ENCODE peak calls at places on chromosomes 6 and 20, in eight cellular contexts. One of them, this sample, is unnamed.

GRCh38 chr6:47034919-47035318 is 7.2 kb downstream of the ADGRF1 start:
- DNase-seq in AG10803: peak; percentile 87
- DNase-seq in GM12865: no peak
- DNase-seq in iPS DF 19.7: no peak
- DNase-seq in activated CD4-positive, alpha-beta T cell treated with anti-CD3 and anti-CD28 coated beads for 24 hours: no peak
- DNase-seq in mesothelial cell of epicardium: peak; percentile 52
- DNase-seq in left ventricle myocardium inferior: no peak
- DNase-seq in stomach: no peak
- DNase-seq in this sample: no peak

GRCh38 chr6:150128425-150128824 is 14.4 kb upstream of the PPP1R14C start:
- DNase-seq in mesothelial cell of epicardium: no peak
- DNase-seq in activated CD4-positive, alpha-beta T cell treated with anti-CD3 and anti-CD28 coated beads for 24 hours: no peak
- DNase-seq in GM12865: no peak
- DNase-seq in iPS DF 19.7: no peak
- DNase-seq in left ventricle myocardium inferior: no peak
- DNase-seq in stomach: no peak
- DNase-seq in AG10803: no peak
- DNase-seq in this sample: no peak

GRCh38 chr6:44233560-44234100 is 10.2 kb downstream of the SLC29A1 start:
- DNase-seq in stomach: no peak
- DNase-seq in activated CD4-positive, alpha-beta T cell treated with anti-CD3 and anti-CD28 coated beads for 24 hours: no peak
- DNase-seq in mesothelial cell of epicardium: no peak
- DNase-seq in iPS DF 19.7: no peak
- DNase-seq in GM12865: no peak
- DNase-seq in AG10803: no peak
- DNase-seq in left ventricle myocardium inferior: no peak
- DNase-seq in this sample: no peak

GRCh38 chr6:75568100-75568499 is 33.6 kb upstream of the SENP6 start:
- DNase-seq in mesothelial cell of epicardium: no peak
- DNase-seq in stomach: no peak
- DNase-seq in GM12865: no peak
- DNase-seq in iPS DF 19.7: no peak
- DNase-seq in AG10803: no peak
- DNase-seq in left ventricle myocardium inferior: no peak
- DNase-seq in activated CD4-positive, alpha-beta T cell treated with anti-CD3 and anti-CD28 coated beads for 24 hours: no peak
- DNase-seq in this sample: no peak

GRCh38 chr6:82178084-82178758 is 69.3 kb downstream of the IBTK start:
- DNase-seq in AG10803: peak; percentile 64
- DNase-seq in GM12865: no peak
- DNase-seq in mesothelial cell of epicardium: no peak
- DNase-seq in activated CD4-positive, alpha-beta T cell treated with anti-CD3 and anti-CD28 coated beads for 24 hours: no peak
- DNase-seq in left ventricle myocardium inferior: no peak
- DNase-seq in stomach: no peak
- DNase-seq in iPS DF 19.7: no peak
- DNase-seq in this sample: no peak

GRCh38 chr20:63006611-63007471 is at the start of gene BHLHE23:
- DNase-seq in AG10803: no peak
- DNase-seq in iPS DF 19.7: no peak
- DNase-seq in stomach: no peak
- DNase-seq in activated CD4-positive, alpha-beta T cell treated with anti-CD3 and anti-CD28 coated beads for 24 hours: no peak
- DNase-seq in left ventricle myocardium inferior: peak; percentile 30
- DNase-seq in GM12865: no peak
- DNase-seq in mesothelial cell of epicardium: no peak
- DNase-seq in this sample: no peak

GRCh38 chr6:81003156-81003555 is 749.3 kb downstream of the TENT5A start:
- DNase-seq in iPS DF 19.7: no peak
- DNase-seq in GM12865: no peak
- DNase-seq in activated CD4-positive, alpha-beta T cell treated with anti-CD3 and anti-CD28 coated beads for 24 hours: no peak
- DNase-seq in mesothelial cell of epicardium: no peak
- DNase-seq in AG10803: peak; percentile 15
- DNase-seq in left ventricle myocardium inferior: no peak
- DNase-seq in stomach: no peak
- DNase-seq in this sample: no peak

GRCh38 chr6:142853244-142854180 is 91.5 kb downstream of the HIVEP2 start:
- DNase-seq in AG10803: peak; percentile 36
- DNase-seq in mesothelial cell of epicardium: no peak
- DNase-seq in GM12865: peak; percentile 69
- DNase-seq in iPS DF 19.7: no peak
- DNase-seq in left ventricle myocardium inferior: no peak
- DNase-seq in activated CD4-positive, alpha-beta T cell treated with anti-CD3 and anti-CD28 coated beads for 24 hours: no peak
- DNase-seq in stomach: no peak
- DNase-seq in this sample: no peak

GRCh38 chr6:130132286-130132701 is 90.5 kb downstream of the SAMD3 start:
- DNase-seq in stomach: no peak
- DNase-seq in activated CD4-positive, alpha-beta T cell treated with anti-CD3 and anti-CD28 coated beads for 24 hours: no peak
- DNase-seq in GM12865: peak; percentile 78
- DNase-seq in iPS DF 19.7: no peak
- DNase-seq in left ventricle myocardium inferior: no peak
- DNase-seq in AG10803: no peak
- DNase-seq in mesothelial cell of epicardium: no peak
- DNase-seq in this sample: no peak

GRCh38 chr6:155510879-155511278 is 55.2 kb upstream of the NOX3 start:
- DNase-seq in mesothelial cell of epicardium: no peak
- DNase-seq in activated CD4-positive, alpha-beta T cell treated with anti-CD3 and anti-CD28 coated beads for 24 hours: no peak
- DNase-seq in left ventricle myocardium inferior: no peak
- DNase-seq in AG10803: no peak
- DNase-seq in GM12865: peak; percentile 72
- DNase-seq in stomach: no peak
- DNase-seq in iPS DF 19.7: no peak
- DNase-seq in this sample: no peak

GRCh38 chr20:19626896-19627295 is 131.2 kb upstream of the RIN2 start:
- DNase-seq in mesothelial cell of epicardium: no peak
- DNase-seq in GM12865: no peak
- DNase-seq in activated CD4-positive, alpha-beta T cell treated with anti-CD3 and anti-CD28 coated beads for 24 hours: no peak
- DNase-seq in stomach: no peak
- DNase-seq in AG10803: no peak
- DNase-seq in iPS DF 19.7: no peak
- DNase-seq in left ventricle myocardium inferior: no peak
- DNase-seq in this sample: no peak

GRCh38 chr6:107711412-107711811 is 112.7 kb downstream of the SCML4 start:
- DNase-seq in GM12865: no peak
- DNase-seq in AG10803: no peak
- DNase-seq in stomach: no peak
- DNase-seq in left ventricle myocardium inferior: no peak
- DNase-seq in iPS DF 19.7: no peak
- DNase-seq in mesothelial cell of epicardium: no peak
- DNase-seq in activated CD4-positive, alpha-beta T cell treated with anti-CD3 and anti-CD28 coated beads for 24 hours: no peak
- DNase-seq in this sample: no peak

GRCh38 chr6:79864001-79864400 is 83.4 kb downstream of the ELOVL4 start:
- DNase-seq in activated CD4-positive, alpha-beta T cell treated with anti-CD3 and anti-CD28 coated beads for 24 hours: no peak
- DNase-seq in AG10803: no peak
- DNase-seq in iPS DF 19.7: no peak
- DNase-seq in stomach: no peak
- DNase-seq in left ventricle myocardium inferior: no peak
- DNase-seq in GM12865: no peak
- DNase-seq in mesothelial cell of epicardium: no peak
- DNase-seq in this sample: no peak

GRCh38 chr6:140546640-140547039 is 1172.2 kb upstream of the CITED2 start:
- DNase-seq in GM12865: no peak
- DNase-seq in AG10803: peak; percentile 65
- DNase-seq in stomach: no peak
- DNase-seq in left ventricle myocardium inferior: no peak
- DNase-seq in mesothelial cell of epicardium: no peak
- DNase-seq in iPS DF 19.7: no peak
- DNase-seq in activated CD4-positive, alpha-beta T cell treated with anti-CD3 and anti-CD28 coated beads for 24 hours: no peak
- DNase-seq in this sample: no peak

GRCh38 chr6:45265246-45265645 is 62.9 kb upstream of the RUNX2 start:
- DNase-seq in GM12865: no peak
- DNase-seq in stomach: no peak
- DNase-seq in AG10803: no peak
- DNase-seq in activated CD4-positive, alpha-beta T cell treated with anti-CD3 and anti-CD28 coated beads for 24 hours: no peak
- DNase-seq in iPS DF 19.7: no peak
- DNase-seq in mesothelial cell of epicardium: no peak
- DNase-seq in left ventricle myocardium inferior: no peak
- DNase-seq in this sample: no peak

GRCh38 chr6:73610444-73611275 is 43.1 kb downstream of the SLC17A5 start:
- DNase-seq in left ventricle myocardium inferior: no peak
- DNase-seq in AG10803: peak; percentile 57
- DNase-seq in iPS DF 19.7: no peak
- DNase-seq in GM12865: peak; percentile 50
- DNase-seq in activated CD4-positive, alpha-beta T cell treated with anti-CD3 and anti-CD28 coated beads for 24 hours: no peak
- DNase-seq in stomach: no peak
- DNase-seq in mesothelial cell of epicardium: no peak
- DNase-seq in this sample: no peak

GRCh38 chr6:146912730-146913680 is 291.2 kb upstream of the STXBP5 start:
- DNase-seq in stomach: no peak
- DNase-seq in AG10803: peak; percentile 29
- DNase-seq in mesothelial cell of epicardium: no peak
- DNase-seq in left ventricle myocardium inferior: no peak
- DNase-seq in iPS DF 19.7: no peak
- DNase-seq in activated CD4-positive, alpha-beta T cell treated with anti-CD3 and anti-CD28 coated beads for 24 hours: no peak
- DNase-seq in GM12865: no peak
- DNase-seq in this sample: no peak

GRCh38 chr6:31729515-31729978 is 448 bp upstream of the DDAH2 start:
- DNase-seq in stomach: peak; percentile 92
- DNase-seq in left ventricle myocardium inferior: peak; percentile 94
- DNase-seq in activated CD4-positive, alpha-beta T cell treated with anti-CD3 and anti-CD28 coated beads for 24 hours: peak; percentile 70
- DNase-seq in iPS DF 19.7: no peak
- DNase-seq in AG10803: peak; percentile 88
- DNase-seq in mesothelial cell of epicardium: peak; percentile 85
- DNase-seq in GM12865: peak; percentile 88
- DNase-seq in this sample: peak; percentile 72

GRCh38 chr6:105326838-105327745 is 75.8 kb downstream of the PREP start:
- DNase-seq in AG10803: peak; percentile 52
- DNase-seq in GM12865: no peak
- DNase-seq in activated CD4-positive, alpha-beta T cell treated with anti-CD3 and anti-CD28 coated beads for 24 hours: no peak
- DNase-seq in mesothelial cell of epicardium: no peak
- DNase-seq in left ventricle myocardium inferior: no peak
- DNase-seq in stomach: no peak
- DNase-seq in iPS DF 19.7: no peak
- DNase-seq in this sample: no peak

GRCh38 chr6:15791401-15792137 is 128.7 kb upstream of the DTNBP1 start:
- DNase-seq in GM12865: no peak
- DNase-seq in stomach: no peak
- DNase-seq in activated CD4-positive, alpha-beta T cell treated with anti-CD3 and anti-CD28 coated beads for 24 hours: no peak
- DNase-seq in left ventricle myocardium inferior: no peak
- DNase-seq in iPS DF 19.7: no peak
- DNase-seq in mesothelial cell of epicardium: no peak
- DNase-seq in AG10803: peak; percentile 5
- DNase-seq in this sample: no peak

GRCh38 chr20:34129518-34130162 is 17.6 kb upstream of the EIF2S2 start:
- DNase-seq in activated CD4-positive, alpha-beta T cell treated with anti-CD3 and anti-CD28 coated beads for 24 hours: peak; percentile 10
- DNase-seq in left ventricle myocardium inferior: peak; percentile 31
- DNase-seq in mesothelial cell of epicardium: peak; percentile 63
- DNase-seq in GM12865: peak; percentile 81
- DNase-seq in stomach: peak; percentile 64
- DNase-seq in AG10803: peak; percentile 69
- DNase-seq in iPS DF 19.7: no peak
- DNase-seq in this sample: peak; percentile 52

GRCh38 chr6:138728672-138729071 is 44.9 kb upstream of the CCDC28A start:
- DNase-seq in mesothelial cell of epicardium: no peak
- DNase-seq in activated CD4-positive, alpha-beta T cell treated with anti-CD3 and anti-CD28 coated beads for 24 hours: no peak
- DNase-seq in GM12865: no peak
- DNase-seq in stomach: no peak
- DNase-seq in iPS DF 19.7: no peak
- DNase-seq in left ventricle myocardium inferior: no peak
- DNase-seq in AG10803: no peak
- DNase-seq in this sample: no peak

GRCh38 chr6:139152088-139152891 is 17.4 kb downstream of the HECA start:
- DNase-seq in GM12865: no peak
- DNase-seq in AG10803: no peak
- DNase-seq in mesothelial cell of epicardium: no peak
- DNase-seq in stomach: no peak
- DNase-seq in activated CD4-positive, alpha-beta T cell treated with anti-CD3 and anti-CD28 coated beads for 24 hours: no peak
- DNase-seq in iPS DF 19.7: no peak
- DNase-seq in left ventricle myocardium inferior: no peak
- DNase-seq in this sample: no peak

GRCh38 chr6:111620168-111620567 is 14.5 kb upstream of the TRAF3IP2 start:
- DNase-seq in left ventricle myocardium inferior: no peak
- DNase-seq in AG10803: no peak
- DNase-seq in stomach: no peak
- DNase-seq in activated CD4-positive, alpha-beta T cell treated with anti-CD3 and anti-CD28 coated beads for 24 hours: no peak
- DNase-seq in mesothelial cell of epicardium: no peak
- DNase-seq in iPS DF 19.7: no peak
- DNase-seq in GM12865: no peak
- DNase-seq in this sample: no peak

GRCh38 chr6:155528982-155529453 is 73.4 kb upstream of the NOX3 start:
- DNase-seq in AG10803: peak; percentile 90
- DNase-seq in left ventricle myocardium inferior: no peak
- DNase-seq in mesothelial cell of epicardium: no peak
- DNase-seq in iPS DF 19.7: no peak
- DNase-seq in GM12865: peak; percentile 51
- DNase-seq in stomach: no peak
- DNase-seq in activated CD4-positive, alpha-beta T cell treated with anti-CD3 and anti-CD28 coated beads for 24 hours: no peak
- DNase-seq in this sample: no peak

This sample was measured in stimulated activated CD4-positive, alpha-beta T cell treated with anti-CD3 and anti-CD28 coated beads, Interleukin-1b, Interleukin-23, amount 100 ng/mL, for 4 hours.